ENCODE peak calls at places on chromosome 11, in four cellular contexts. One of them, this sample, is unnamed.

GRCh38 chr11:105046898-105047579 is 1.9 kb upstream of the CARD16 start:
- DNase-seq in left ventricle myocardium inferior: no peak
- DNase-seq in adipocyte: peak; percentile 97
- DNase-seq in NCI-H2081: no peak
- DNase-seq in this sample: peak; percentile 15

GRCh38 chr11:10450451-10451398 is 4.3 kb upstream of the AMPD3 start:
- DNase-seq in NCI-H2081: peak; percentile 15
- DNase-seq in adipocyte: no peak
- DNase-seq in left ventricle myocardium inferior: peak; percentile 33
- DNase-seq in this sample: peak; percentile 51

GRCh38 chr11:20934521-20934920 is 265.1 kb downstream of the NELL1 start:
- DNase-seq in adipocyte: no peak
- DNase-seq in NCI-H2081: no peak
- DNase-seq in left ventricle myocardium inferior: no peak
- DNase-seq in this sample: no peak

GRCh38 chr11:125358254-125358840 is 137.7 kb downstream of the FEZ1 start:
- DNase-seq in NCI-H2081: no peak
- DNase-seq in left ventricle myocardium inferior: no peak
- DNase-seq in adipocyte: no peak
- DNase-seq in this sample: no peak

GRCh38 chr11:123478352-123478986 is 48.4 kb downstream of the GRAMD1B start:
- DNase-seq in left ventricle myocardium inferior: no peak
- DNase-seq in adipocyte: peak; percentile 89
- DNase-seq in NCI-H2081: peak; percentile 88
- DNase-seq in this sample: peak; percentile 11

GRCh38 chr11:8833568-8834275 is 77.3 kb upstream of the AKIP1 start:
- DNase-seq in left ventricle myocardium inferior: no peak
- DNase-seq in adipocyte: peak; percentile 50
- DNase-seq in NCI-H2081: no peak
- DNase-seq in this sample: no peak

GRCh38 chr11:74460481-74461154 is 6.7 kb downstream of the KCNE3 start:
- DNase-seq in adipocyte: peak; percentile 64
- DNase-seq in NCI-H2081: no peak
- DNase-seq in left ventricle myocardium inferior: no peak
- DNase-seq in this sample: no peak

GRCh38 chr11:981764-982163 is 54.8 kb downstream of the MUC6 start:
- DNase-seq in NCI-H2081: no peak
- DNase-seq in left ventricle myocardium inferior: no peak
- DNase-seq in adipocyte: no peak
- DNase-seq in this sample: no peak

This sample was measured in prostate gland.